ENCODE peak calls at places on chromosome 13, in seven cellular contexts. C is H1, H is HCT116, T is SK-N-SH, N is HepG2, P is GM12878, O is K562. U is an unnamed sample.

GRCh38 chr13:43368003-43368402 is 344.6 kb downstream of the DNAJC15 start:
- DNase-seq in C (no peak), H (no peak), T (no peak), N (no peak), P (no peak), O (no peak), U (peak; percentile 56)

GRCh38 chr13:34749046-34749445 is 193.0 kb upstream of the NBEA start:
- DNase-seq in C (no peak), H (no peak), T (no peak), N (no peak), P (no peak), O (no peak), U (peak; percentile 74)

GRCh38 chr13:59982631-59983382 is 180.9 kb downstream of the DIAPH3 start:
- DNase-seq in C (no peak), H (no peak), T (no peak), N (no peak), P (no peak), O (no peak), U (no peak)

GRCh38 chr13:90171649-90172048 is 1175.8 kb upstream of the MIR17HG start:
- DNase-seq in C (no peak), H (no peak), T (no peak), N (no peak), P (no peak), O (no peak), U (no peak)

GRCh38 chr13:110317496-110318195 is 10.6 kb downstream of the COL4A2 start:
- DNase-seq in C (no peak), H (no peak), T (no peak), N (no peak), P (no peak), O (no peak), U (no peak)

GRCh38 chr13:32253911-32254399 is 61.2 kb downstream of the ZAR1L start:
- DNase-seq in C (no peak), H (no peak), T (no peak), N (no peak), P (no peak), O (no peak), U (no peak)

GRCh38 chr13:98556968-98557591 is 19.8 kb downstream of the STK24 start:
- DNase-seq in C (no peak), H (no peak), T (peak; percentile 52), N (no peak), P (no peak), O (no peak), U (no peak)

GRCh38 chr13:28653111-28653510 is 5.8 kb upstream of the POMP start:
- DNase-seq in C (no peak), H (no peak), T (no peak), N (no peak), P (no peak), O (no peak), U (no peak)

GRCh38 chr13:25871389-25872125 is 180.3 kb downstream of the SHISA2 start:
- DNase-seq in C (no peak), H (no peak), T (no peak), N (no peak), P (no peak), O (no peak), U (no peak)

GRCh38 chr13:60944016-60944415 is 471.6 kb downstream of the PCDH20 start:
- DNase-seq in C (no peak), H (no peak), T (no peak), N (no peak), P (no peak), O (no peak), U (no peak)

GRCh38 chr13:101291216-101291615 is 125.1 kb downstream of the NALCN start:
- DNase-seq in C (no peak), H (no peak), T (no peak), N (no peak), P (no peak), O (no peak), U (no peak)

GRCh38 chr13:87128006-87128405 is 543.2 kb upstream of the SLITRK5 start:
- DNase-seq in C (no peak), H (no peak), T (no peak), N (no peak), P (no peak), O (no peak), U (no peak)

GRCh38 chr13:49443327-49443688 is 556 bp downstream of the CAB39L start:
- DNase-seq in C (no peak), H (no peak), T (peak; percentile 42), N (peak; percentile 40), P (no peak), O (no peak), U (no peak)

GRCh38 chr13:43872181-43872580 is 7.4 kb downstream of the CCDC122 start:
- DNase-seq in C (no peak), H (no peak), T (no peak), N (no peak), P (no peak), O (no peak), U (no peak)

GRCh38 chr13:102400619-102401125 is 1.2 kb downstream of the FGF14 start:
- DNase-seq in C (no peak), H (no peak), T (peak; percentile 73), N (no peak), P (no peak), O (no peak), U (no peak)

GRCh38 chr13:106610511-106610910 is 42.6 kb upstream of the ARGLU1 start:
- DNase-seq in C (no peak), H (no peak), T (no peak), N (no peak), P (no peak), O (no peak), U (no peak)

GRCh38 chr13:25171517-25172302 is at the start of gene AMER2:
- DNase-seq in C (peak; percentile 64), H (no peak), T (peak; percentile 75), N (no peak), P (no peak), O (no peak), U (no peak)

GRCh38 chr13:31431722-31432137 is 232.0 kb downstream of the B3GLCT start:
- DNase-seq in C (peak; percentile 85), H (peak; percentile 22), T (peak; percentile 46), N (peak; percentile 10), P (no peak), O (peak; percentile 60), U (peak; percentile 42)

GRCh38 chr13:77580748-77581147 is 45.2 kb downstream of the SCEL start:
- DNase-seq in C (no peak), H (no peak), T (no peak), N (no peak), P (no peak), O (peak; percentile 15), U (no peak)

GRCh38 chr13:23434431-23434830 is 929 bp upstream of the SACS start:
- DNase-seq in C (peak; percentile 41), H (no peak), T (no peak), N (no peak), P (no peak), O (no peak), U (no peak)
- TF ChIP-seq JUND in C (no peak), H (no peak), T (no peak), N (no peak), P (no peak), O (no peak), U (no peak)

GRCh38 chr13:74136089-74136658 is 2.0 kb upstream of the KLF12 start:
- DNase-seq in C (no peak), H (no peak), T (peak; percentile 58), N (no peak), P (no peak), O (no peak), U (peak; percentile 9)
- TF ChIP-seq JUND in C (no peak), H (no peak), T (no peak), N (no peak), P (no peak), O (no peak), U (no peak)

GRCh38 chr13:50678464-50679162 is 164.9 kb downstream of the DLEU7 start:
- DNase-seq in C (no peak), H (peak; percentile 36), T (no peak), N (no peak), P (no peak), O (no peak), U (no peak)
- TF ChIP-seq JUND in C (no peak), H (no peak), T (no peak), N (no peak), P (no peak), O (no peak), U (no peak)

GRCh38 chr13:41006951-41007350 is 12.2 kb downstream of the ELF1 start:
- DNase-seq in C (no peak), H (no peak), T (no peak), N (no peak), P (no peak), O (no peak), U (no peak)
- TF ChIP-seq JUND in C (no peak), H (no peak), T (no peak), N (no peak), P (no peak), O (peak; percentile 18), U (no peak)

GRCh38 chr13:47252627-47253026 is 355.8 kb upstream of the HTR2A start:
- DNase-seq in C (no peak), H (no peak), T (no peak), N (no peak), P (no peak), O (no peak), U (no peak)

GRCh38 chr13:47256618-47257017 is 359.8 kb upstream of the HTR2A start:
- DNase-seq in C (no peak), H (no peak), T (no peak), N (no peak), P (no peak), O (no peak), U (no peak)

GRCh38 chr13:47258384-47258783 is 361.5 kb upstream of the HTR2A start:
- DNase-seq in C (no peak), H (no peak), T (no peak), N (no peak), P (no peak), O (no peak), U (no peak)
- TF ChIP-seq JUND in C (no peak), H (no peak), T (no peak), N (no peak), P (no peak), O (no peak), U (no peak)

DNA sequence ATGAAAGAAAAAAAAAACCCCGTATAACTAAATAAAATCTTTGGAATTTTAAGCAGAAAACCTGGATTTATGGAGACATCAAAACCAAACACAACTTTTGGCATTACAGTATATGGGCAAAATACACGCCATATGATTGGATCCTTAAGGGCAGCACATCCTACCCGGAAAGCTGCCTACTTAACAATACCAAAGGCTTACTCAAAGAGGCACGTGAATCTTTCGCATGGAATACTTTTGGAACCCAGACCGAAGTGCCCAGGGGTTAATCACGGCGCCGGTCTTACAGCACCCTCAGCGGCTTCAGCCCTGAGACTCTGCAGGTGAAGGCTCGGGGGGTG is 385 bp downstream of the CCDC169 start:
- DNase-seq in C (no peak), H (no peak), T (no peak), N (no peak), P (no peak), O (no peak), U (peak; percentile 48)
- TF ChIP-seq JUND in C (no peak), H (no peak), T (no peak), N (no peak), P (no peak), O (no peak), U (no peak)